ENCODE peak calls at places on chromosomes 1 and 21, in seven cellular contexts. E is activated naive CD8-positive, alpha-beta T cell treated with anti-CD3 and anti-CD28 coated beads, Interleukin-2, amount 10 ng/mL, durations not matched to agents 7 days and 5 days; X is activated T-helper 17 cell treated with anti-CD3 and anti-CD28 coated beads, Interleukin-2, amount 50 U/mL, for 72 hours; C is upper lobe of right lung; V is CD8-positive, alpha-beta T cell; P is SK-N-SH treated with all-trans-retinoic acid at 6 μM for 48 hours; M is activated CD8-positive, alpha-beta memory T cell treated with anti-CD3 and anti-CD28 coated beads, Interleukin-2, amount 10 ng/mL, durations not matched to agents 7 days and 5 days. K is an unnamed sample.
A peak's percentile ranks its signal among the peaks of the same experiment; 100 is the strongest.

GRCh38 chr1:151361883-151362282 is 10.6 kb downstream of the SELENBP1 start:
- ATAC-seq in P (no peak), E (no peak), C (no peak), V (no peak), M (no peak), X (no peak), K (no peak)

GRCh38 chr1:184297244-184297750 is 89.5 kb upstream of the C1orf21 start:
- ATAC-seq in P (no peak), V (no peak), M (no peak), C (no peak), X (no peak), E (no peak), K (no peak)

GRCh38 chr21:38591138-38591537 is 92.9 kb upstream of the ERG start:
- ATAC-seq in V (no peak), X (no peak), P (no peak), M (no peak), C (no peak), E (no peak), K (no peak)

GRCh38 chr1:25011966-25012625 is 82.0 kb upstream of the RUNX3 start:
- ATAC-seq in X (no peak), P (no peak), V (peak; percentile 69), E (peak; percentile 59), M (no peak), C (peak; percentile 70), K (no peak)

GRCh38 chr1:241129207-241129960 is 227.6 kb downstream of the RGS7 start:
- ATAC-seq in X (no peak), M (no peak), E (no peak), C (no peak), P (no peak), V (no peak), K (no peak)

GRCh38 chr21:16455526-16455925 is 725.7 kb downstream of the USP25 start:
- ATAC-seq in P (no peak), C (no peak), E (no peak), V (no peak), M (no peak), X (no peak), K (no peak)

GRCh38 chr1:161021168-161021958 is 411 bp upstream of the F11R start:
- ATAC-seq in C (peak; percentile 95), M (peak; percentile 96), X (peak; percentile 88), P (peak; percentile 71), V (peak; percentile 94), E (peak; percentile 95), K (peak; percentile 97)

GRCh38 chr21:32392299-32392879 is 423 bp downstream of the URB1 start:
- ATAC-seq in X (peak; percentile 28), E (peak; percentile 45), P (peak; percentile 60), C (peak; percentile 46), M (peak; percentile 2), V (no peak), K (no peak)

GRCh38 chr1:58754683-58755467 is 29.0 kb downstream of the JUN start:
- ATAC-seq in V (peak; percentile 51), M (peak; percentile 73), X (no peak), E (peak; percentile 74), P (peak; percentile 5), C (no peak), K (no peak)

GRCh38 chr1:227370463-227371254 is 52.4 kb upstream of the CDC42BPA start:
- ATAC-seq in P (peak; percentile 32), V (no peak), E (no peak), C (no peak), M (no peak), X (no peak), K (no peak)

GRCh38 chr1:52511851-52512615 is 40.9 kb downstream of the TUT4 start:
- ATAC-seq in E (peak; percentile 54), V (no peak), P (no peak), C (no peak), M (peak; percentile 82), X (peak; percentile 96), K (no peak)

GRCh38 chr1:166307261-166308188 is 140.7 kb upstream of the FAM78B start:
- ATAC-seq in E (no peak), V (no peak), M (no peak), C (no peak), X (no peak), P (no peak), K (no peak)

GRCh38 chr1:28582248-28582615 is 9.8 kb upstream of the RAB42 start:
- ATAC-seq in M (no peak), E (no peak), V (no peak), P (peak; percentile 45), X (no peak), C (no peak), K (no peak)

GRCh38 chr1:10674700-10675598 is 121.5 kb downstream of the CASZ1 start:
- ATAC-seq in P (no peak), E (no peak), V (no peak), C (peak; percentile 54), M (no peak), X (no peak), K (no peak)

GRCh38 chr1:10915594-10915993 is 96.9 kb upstream of the TARDBP start:
- ATAC-seq in V (no peak), M (no peak), C (no peak), E (no peak), P (no peak), X (no peak), K (no peak)

GRCh38 chr1:17911789-17912188 is 156.7 kb downstream of the ACTL8 start:
- ATAC-seq in E (no peak), P (no peak), X (no peak), M (no peak), V (no peak), C (no peak), K (no peak)

GRCh38 chr1:62097464-62097863 is 97.2 kb upstream of the L1TD1 start:
- ATAC-seq in V (no peak), C (no peak), M (no peak), X (no peak), P (no peak), E (no peak), K (no peak)

GRCh38 chr1:8989821-8990220 is 36.4 kb downstream of the SLC2A7 start:
- ATAC-seq in M (peak; percentile 62), V (no peak), C (no peak), P (no peak), X (peak; percentile 68), E (peak; percentile 19), K (no peak)

GRCh38 chr1:17292299-17293198 is 15.4 kb upstream of the PADI4 start:
- ATAC-seq in V (no peak), C (no peak), E (no peak), X (no peak), M (no peak), P (no peak), K (no peak)

GRCh38 chr1:14261395-14261794 is 337.1 kb upstream of the KAZN start:
- ATAC-seq in C (no peak), P (no peak), X (no peak), E (no peak), M (no peak), V (no peak), K (no peak)

GRCh38 chr1:184558691-184559090 is 171.9 kb downstream of the C1orf21 start:
- ATAC-seq in E (no peak), V (no peak), M (no peak), X (no peak), P (no peak), C (no peak), K (no peak)

GRCh38 chr1:23567629-23567995 is 8.3 kb upstream of the ID3 start:
- ATAC-seq in V (no peak), M (no peak), P (no peak), X (no peak), E (no peak), C (no peak), K (peak; percentile 53)

GRCh38 chr1:38053416-38054091 is 7.0 kb upstream of the POU3F1 start:
- ATAC-seq in M (no peak), X (peak; percentile 28), V (no peak), P (no peak), C (no peak), E (no peak), K (no peak)

GRCh38 chr1:1425753-1426495 is 4.8 kb upstream of the ANKRD65 start:
- ATAC-seq in M (no peak), E (no peak), V (no peak), P (no peak), C (no peak), X (no peak), K (no peak)

GRCh38 chr1:12615916-12616708 is 1.9 kb downstream of the DHRS3 start:
- ATAC-seq in E (no peak), C (peak; percentile 57), X (no peak), M (no peak), P (peak; percentile 56), V (no peak), K (no peak)

GRCh38 chr1:178470411-178470960 is 26.3 kb downstream of the CLEC20A start:
- ATAC-seq in C (peak; percentile 91), M (no peak), V (no peak), X (no peak), E (no peak), P (no peak), K (no peak)

GRCh38 chr1:182888736-182889531 is 49.8 kb downstream of the DHX9 start:
- ATAC-seq in M (no peak), X (no peak), P (peak; percentile 2), V (no peak), E (no peak), C (no peak), K (no peak)

GRCh38 chr1:152735648-152736047 is 22.2 kb upstream of the KPRP start:
- ATAC-seq in E (no peak), V (no peak), X (no peak), C (no peak), P (peak; percentile 48), M (no peak), K (no peak)

GRCh38 chr1:110634455-110635281 is 28.5 kb upstream of the KCNA2 start:
- ATAC-seq in X (peak; percentile 73), V (peak; percentile 14), M (peak; percentile 28), C (peak; percentile 67), E (peak; percentile 11), P (no peak), K (peak; percentile 83)

GRCh38 chr1:150168960-150169565 is 19.3 kb downstream of the PLEKHO1 start:
- ATAC-seq in P (peak; percentile 84), M (peak; percentile 70), X (peak; percentile 80), C (peak; percentile 78), V (peak; percentile 56), E (peak; percentile 64), K (peak; percentile 73)

GRCh38 chr1:223720987-223721591 is 8.8 kb downstream of the CAPN2 start:
- ATAC-seq in M (no peak), X (no peak), P (no peak), V (no peak), E (no peak), C (peak; percentile 87), K (no peak)

GRCh38 chr1:242605521-242605920 is 81.0 kb upstream of the PLD5 start:
- ATAC-seq in C (no peak), X (no peak), P (no peak), E (no peak), V (no peak), M (no peak), K (no peak)

GRCh38 chr1:15762546-15762945 is 4.0 kb downstream of the FBLIM1 start:
- ATAC-seq in P (no peak), M (no peak), V (no peak), X (no peak), E (no peak), C (no peak), K (no peak)

GRCh38 chr1:3319874-3320245 is 134.6 kb upstream of the ARHGEF16 start:
- ATAC-seq in P (peak; percentile 83), X (peak; percentile 77), V (no peak), M (peak; percentile 60), C (peak; percentile 87), E (peak; percentile 38), K (peak; percentile 61)

K was measured in stimulated activated memory B cell treated with anti-CD40 and anti-IgM and Interleukin-4, amounts not matched to agents 10 μg/mL and 1 μg/mL and 100 μg/mL, for 72 hours.